ENCODE peak calls at places on chromosome 18, in seven cellular contexts. One of them, this sample, is unnamed.
A peak's percentile ranks its signal among the peaks of the same experiment; 100 is the strongest.

GRCh38 chr18:68284236-68284635 is 430.7 kb downstream of the TMX3 start:
- DNase-seq in transverse colon: no peak
- DNase-seq in astrocyte: no peak
- DNase-seq in H1: no peak
- DNase-seq in psoas muscle: no peak
- DNase-seq in endodermal cell: no peak
- DNase-seq in uterus: no peak
- DNase-seq in this sample: no peak

GRCh38 chr18:32351014-32351413 is 119.7 kb downstream of the GAREM1 start:
- DNase-seq in endodermal cell: no peak
- DNase-seq in H1: no peak
- DNase-seq in psoas muscle: no peak
- DNase-seq in astrocyte: peak; percentile 69
- DNase-seq in transverse colon: no peak
- DNase-seq in uterus: no peak
- DNase-seq in this sample: peak; percentile 6

GRCh38 chr18:70127307-70127828 is 78.1 kb downstream of the RTTN start:
- DNase-seq in astrocyte: no peak
- DNase-seq in H1: no peak
- DNase-seq in psoas muscle: no peak
- DNase-seq in endodermal cell: no peak
- DNase-seq in transverse colon: no peak
- DNase-seq in uterus: no peak
- DNase-seq in this sample: no peak

GRCh38 chr18:57854726-57855125 is 51.6 kb upstream of the ATP8B1 start:
- DNase-seq in endodermal cell: no peak
- DNase-seq in uterus: no peak
- DNase-seq in astrocyte: peak; percentile 63
- DNase-seq in psoas muscle: no peak
- DNase-seq in transverse colon: peak; percentile 30
- DNase-seq in H1: no peak
- DNase-seq in this sample: no peak

GRCh38 chr18:32349728-32350395 is 120.8 kb downstream of the GAREM1 start:
- DNase-seq in H1: no peak
- DNase-seq in psoas muscle: no peak
- DNase-seq in uterus: peak; percentile 84
- DNase-seq in transverse colon: peak; percentile 62
- DNase-seq in astrocyte: peak; percentile 97
- DNase-seq in endodermal cell: no peak
- DNase-seq in this sample: peak; percentile 55

GRCh38 chr18:79405781-79406575 is 10.2 kb downstream of the NFATC1 start:
- DNase-seq in astrocyte: no peak
- DNase-seq in uterus: no peak
- DNase-seq in psoas muscle: peak; percentile 85
- DNase-seq in transverse colon: peak; percentile 77
- DNase-seq in endodermal cell: no peak
- DNase-seq in H1: no peak
- DNase-seq in this sample: no peak

GRCh38 chr18:27661320-27662049 is 476.4 kb upstream of the CHST9 start:
- DNase-seq in uterus: no peak
- DNase-seq in psoas muscle: no peak
- DNase-seq in endodermal cell: no peak
- DNase-seq in transverse colon: no peak
- DNase-seq in astrocyte: no peak
- DNase-seq in H1: no peak
- DNase-seq in this sample: no peak

GRCh38 chr18:623760-624620 is 27.2 kb downstream of the CLUL1 start:
- DNase-seq in uterus: peak; percentile 70
- DNase-seq in endodermal cell: peak; percentile 92
- DNase-seq in H1: peak; percentile 79
- DNase-seq in psoas muscle: peak; percentile 61
- DNase-seq in astrocyte: peak; percentile 38
- DNase-seq in transverse colon: peak; percentile 72
- DNase-seq in this sample: no peak

GRCh38 chr18:28086530-28087172 is 90.3 kb downstream of the CDH2 start:
- DNase-seq in uterus: no peak
- DNase-seq in H1: no peak
- DNase-seq in psoas muscle: no peak
- DNase-seq in transverse colon: no peak
- DNase-seq in astrocyte: peak; percentile 81
- DNase-seq in endodermal cell: no peak
- DNase-seq in this sample: no peak

GRCh38 chr18:58396966-58397365 is 231.9 kb downstream of the ALPK2 start:
- DNase-seq in endodermal cell: no peak
- DNase-seq in astrocyte: no peak
- DNase-seq in uterus: no peak
- DNase-seq in H1: no peak
- DNase-seq in psoas muscle: no peak
- DNase-seq in transverse colon: no peak
- DNase-seq in this sample: no peak

GRCh38 chr18:40789286-40789685 is 1165.7 kb upstream of the PIK3C3 start:
- DNase-seq in transverse colon: no peak
- DNase-seq in psoas muscle: no peak
- DNase-seq in astrocyte: no peak
- DNase-seq in H1: no peak
- DNase-seq in uterus: no peak
- DNase-seq in endodermal cell: no peak
- DNase-seq in this sample: no peak

GRCh38 chr18:79570266-79571201 is 109.1 kb upstream of the CTDP1 start:
- DNase-seq in H1: peak; percentile 40
- DNase-seq in endodermal cell: peak; percentile 59
- DNase-seq in transverse colon: peak; percentile 4
- DNase-seq in psoas muscle: peak; percentile 42
- DNase-seq in astrocyte: peak; percentile 95
- DNase-seq in uterus: peak; percentile 21
- DNase-seq in this sample: no peak

GRCh38 chr18:76592981-76593381 is 97.9 kb upstream of the ZNF516 start:
- DNase-seq in endodermal cell: peak; percentile 62
- DNase-seq in astrocyte: no peak
- DNase-seq in uterus: no peak
- DNase-seq in H1: peak; percentile 43
- DNase-seq in transverse colon: no peak
- DNase-seq in psoas muscle: no peak
- DNase-seq in this sample: no peak

GRCh38 chr18:72544092-72544886 is at the start of gene CBLN2:
- DNase-seq in psoas muscle: no peak
- DNase-seq in transverse colon: peak; percentile 26
- DNase-seq in uterus: no peak
- DNase-seq in H1: peak; percentile 89
- DNase-seq in astrocyte: peak; percentile 41
- DNase-seq in endodermal cell: peak; percentile 93
- DNase-seq in this sample: no peak

GRCh38 chr18:49238433-49239042 is 221.9 kb downstream of the DYM start:
- DNase-seq in endodermal cell: peak; percentile 60
- DNase-seq in astrocyte: no peak
- DNase-seq in H1: no peak
- DNase-seq in psoas muscle: no peak
- DNase-seq in transverse colon: no peak
- DNase-seq in uterus: no peak
- DNase-seq in this sample: no peak

GRCh38 chr18:28040720-28041119 is 136.2 kb downstream of the CDH2 start:
- DNase-seq in transverse colon: no peak
- DNase-seq in astrocyte: no peak
- DNase-seq in endodermal cell: no peak
- DNase-seq in H1: no peak
- DNase-seq in uterus: no peak
- DNase-seq in psoas muscle: no peak
- DNase-seq in this sample: no peak

GRCh38 chr18:8423051-8423558 is 186.1 kb upstream of the RAB12 start:
- DNase-seq in astrocyte: peak; percentile 65
- DNase-seq in H1: no peak
- DNase-seq in uterus: no peak
- DNase-seq in psoas muscle: no peak
- DNase-seq in endodermal cell: no peak
- DNase-seq in transverse colon: no peak
- DNase-seq in this sample: no peak

GRCh38 chr18:76454429-76454828 is 40.6 kb downstream of the ZNF516 start:
- DNase-seq in transverse colon: no peak
- DNase-seq in H1: no peak
- DNase-seq in endodermal cell: no peak
- DNase-seq in uterus: no peak
- DNase-seq in astrocyte: no peak
- DNase-seq in psoas muscle: no peak
- DNase-seq in this sample: no peak

GRCh38 chr18:37538526-37539205 is 26.9 kb downstream of the CELF4 start:
- DNase-seq in psoas muscle: no peak
- DNase-seq in transverse colon: no peak
- DNase-seq in endodermal cell: peak; percentile 73
- DNase-seq in uterus: no peak
- DNase-seq in astrocyte: no peak
- DNase-seq in H1: no peak
- DNase-seq in this sample: no peak

GRCh38 chr18:57437433-57437781 is 2.2 kb downstream of the ONECUT2 start:
- DNase-seq in psoas muscle: no peak
- DNase-seq in H1: peak; percentile 74
- DNase-seq in uterus: no peak
- DNase-seq in astrocyte: no peak
- DNase-seq in endodermal cell: peak; percentile 86
- DNase-seq in transverse colon: no peak
- DNase-seq in this sample: no peak

GRCh38 chr18:77108001-77108692 is 24.4 kb downstream of the MBP start:
- DNase-seq in psoas muscle: peak; percentile 54
- DNase-seq in H1: peak; percentile 33
- DNase-seq in transverse colon: peak; percentile 51
- DNase-seq in uterus: peak; percentile 84
- DNase-seq in endodermal cell: no peak
- DNase-seq in astrocyte: peak; percentile 94
- DNase-seq in this sample: peak; percentile 60

GRCh38 chr18:1050012-1050657 is 145.5 kb downstream of the ADCYAP1 start:
- DNase-seq in astrocyte: peak; percentile 32
- DNase-seq in endodermal cell: no peak
- DNase-seq in uterus: no peak
- DNase-seq in psoas muscle: no peak
- DNase-seq in H1: no peak
- DNase-seq in transverse colon: no peak
- DNase-seq in this sample: no peak

GRCh38 chr18:56139792-56140254 is 498.6 kb downstream of the TXNL1 start:
- DNase-seq in transverse colon: peak; percentile 9
- DNase-seq in endodermal cell: no peak
- DNase-seq in uterus: peak; percentile 49
- DNase-seq in H1: no peak
- DNase-seq in psoas muscle: peak; percentile 79
- DNase-seq in astrocyte: peak; percentile 95
- DNase-seq in this sample: peak; percentile 65

GRCh38 chr18:29181151-29181901 is 1004.4 kb upstream of the CDH2 start:
- DNase-seq in astrocyte: peak; percentile 97
- DNase-seq in psoas muscle: no peak
- DNase-seq in H1: no peak
- DNase-seq in endodermal cell: no peak
- DNase-seq in transverse colon: no peak
- DNase-seq in uterus: peak; percentile 53
- DNase-seq in this sample: peak; percentile 97
- TF ChIP-seq CTCF in astrocyte: no peak
- TF ChIP-seq CTCF in psoas muscle: no peak
- TF ChIP-seq CTCF in H1: no peak
- TF ChIP-seq CTCF in endodermal cell: no peak
- TF ChIP-seq CTCF in transverse colon: no peak
- TF ChIP-seq CTCF in uterus: no peak
- TF ChIP-seq CTCF in this sample: no peak

DNA sequence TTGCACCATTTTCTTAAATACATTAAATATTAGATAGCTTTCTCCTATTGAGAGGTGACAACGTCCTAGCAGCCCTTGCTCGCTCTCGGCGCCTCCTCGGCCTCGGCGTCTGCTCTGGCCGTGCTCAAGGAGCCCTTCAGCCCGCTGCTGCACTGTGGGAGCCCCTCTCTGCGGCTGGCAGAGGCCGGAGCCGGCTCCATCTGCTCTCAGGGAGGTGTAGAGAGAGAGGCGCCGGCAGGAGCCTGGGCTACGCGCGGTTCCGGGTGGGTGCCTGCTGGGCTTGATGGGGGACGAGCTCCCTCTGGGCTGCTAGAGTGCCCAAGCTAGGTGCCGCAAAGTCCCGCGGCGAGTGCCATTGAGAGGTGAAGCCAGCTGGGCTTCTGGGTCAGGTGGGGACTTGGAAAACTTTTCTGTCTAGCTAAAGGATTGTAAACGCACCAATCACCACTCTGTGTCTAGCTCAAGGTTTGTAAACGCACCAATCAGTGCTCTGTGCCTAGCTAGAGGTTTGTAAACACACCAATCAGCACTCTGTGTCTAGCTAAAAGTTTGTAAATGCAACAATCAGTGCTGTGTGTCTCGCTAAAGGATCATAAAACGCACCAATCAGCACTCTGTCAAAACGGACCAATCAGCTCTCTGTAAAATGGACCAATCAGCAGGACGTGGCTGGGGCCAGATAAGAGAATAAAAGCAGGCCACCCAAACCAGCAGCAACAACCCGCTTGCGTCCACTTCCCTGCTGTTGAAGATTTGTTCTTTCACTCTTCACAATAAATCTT is 3.1 kb downstream of the RPRD1A start:
- DNase-seq in endodermal cell: peak; percentile 52
- DNase-seq in psoas muscle: no peak
- DNase-seq in transverse colon: no peak
- DNase-seq in astrocyte: no peak
- DNase-seq in uterus: no peak
- DNase-seq in H1: peak; percentile 55
- DNase-seq in this sample: no peak
- H3K4me3 ChIP-seq in endodermal cell: peak overlapping the region; percentile 94
- H3K4me3 ChIP-seq in psoas muscle: no peak overlapping the region
- H3K4me3 ChIP-seq in transverse colon: no peak overlapping the region
- H3K4me3 ChIP-seq in astrocyte: no peak overlapping the region
- H3K4me3 ChIP-seq in uterus: no peak overlapping the region
- H3K4me3 ChIP-seq in H1: no peak overlapping the region
- H3K4me3 ChIP-seq in this sample: no peak overlapping the region

GRCh38 chr18:10370716-10371115 is 83.7 kb upstream of the APCDD1 start:
- DNase-seq in endodermal cell: no peak
- DNase-seq in transverse colon: no peak
- DNase-seq in psoas muscle: no peak
- DNase-seq in uterus: no peak
- DNase-seq in astrocyte: no peak
- DNase-seq in H1: no peak
- DNase-seq in this sample: no peak
- H3K27me3 ChIP-seq in endodermal cell: no peaks in the 10 kb centered on the region
- H3K27me3 ChIP-seq in transverse colon: no peaks in the 10 kb centered on the region
- H3K27me3 ChIP-seq in psoas muscle: no peaks in the 10 kb centered on the region
- H3K27me3 ChIP-seq in uterus: no peaks in the 10 kb centered on the region
- H3K27me3 ChIP-seq in astrocyte: no peaks in the 10 kb centered on the region
- H3K27me3 ChIP-seq in H1: no peaks in the 10 kb centered on the region
- H3K27me3 ChIP-seq in this sample: no peaks in the 10 kb centered on the region

DNA sequence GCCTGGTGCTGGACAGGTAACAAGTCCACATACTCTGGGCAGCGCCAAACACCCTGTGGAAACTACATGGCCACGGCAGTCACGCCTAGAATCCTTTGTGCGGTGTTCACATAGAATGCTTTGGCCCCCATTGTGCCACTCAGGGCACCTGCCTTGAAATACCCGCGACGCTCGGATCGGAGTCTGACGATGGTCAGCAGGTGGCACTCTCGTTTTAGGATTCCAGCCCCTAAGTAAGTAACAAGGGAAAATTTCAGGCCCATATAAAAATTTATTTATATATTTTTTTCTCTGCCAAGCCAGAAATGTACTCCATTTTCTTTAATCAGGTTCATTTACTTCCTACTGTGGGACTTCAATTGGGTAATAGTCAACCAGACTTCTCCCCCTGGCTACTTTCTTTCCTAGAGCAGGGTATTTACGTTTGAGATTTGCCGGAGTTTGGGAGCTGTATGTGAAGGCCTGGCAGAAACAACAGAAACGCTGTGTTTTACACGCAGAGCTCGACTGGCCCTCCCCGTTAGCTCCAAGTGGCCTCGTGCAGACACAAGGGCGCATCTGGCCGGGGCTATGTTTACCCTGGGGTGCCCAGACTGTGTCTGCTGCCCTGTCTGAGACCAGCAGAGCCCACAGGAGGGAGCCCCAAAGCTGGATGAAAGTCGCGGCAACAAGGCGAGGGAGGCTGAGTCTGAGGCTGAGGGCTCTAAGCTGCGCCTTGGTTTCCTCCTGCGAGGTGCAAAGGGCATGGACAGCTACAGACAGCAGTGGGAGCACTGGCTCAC is 41.6 kb downstream of the LRRC30 start:
- DNase-seq in psoas muscle: peak; percentile 69
- DNase-seq in H1: peak; percentile 62
- DNase-seq in transverse colon: peak; percentile 37
- DNase-seq in uterus: peak; percentile 65
- DNase-seq in astrocyte: peak; percentile 56
- DNase-seq in endodermal cell: peak; percentile 85
- DNase-seq in this sample: no peak
- TF ChIP-seq CTCF in psoas muscle: peak; percentile 55
- TF ChIP-seq CTCF in H1: peak; percentile 62
- TF ChIP-seq CTCF in transverse colon: peak; percentile 49
- TF ChIP-seq CTCF in uterus: peak; percentile 49
- TF ChIP-seq CTCF in astrocyte: peak; percentile 51
- TF ChIP-seq CTCF in endodermal cell: peak; percentile 78
- TF ChIP-seq CTCF in this sample: peak; percentile 53